ENCODE peak calls at places on chromosomes 2 and 18, in nine cellular contexts. G is brain microvascular endothelial cell, A is ovary, V is fibroblast of villous mesenchyme, S is neural progenitor cell, W is astrocyte, Q is fibroblast of pulmonary artery, Z is AG04449, U is adrenal gland. E is an unnamed sample.

GRCh38 chr2:12549641-12550040 is 167.1 kb upstream of the TRIB2 start:
- DNase-seq in G (peak), A (no peak), V (no peak), S (no peak), W (peak), Q (peak), Z (no peak), U (no peak), E (peak)

GRCh38 chr18:21389903-21390302 is 147.9 kb downstream of the GREB1L start:
- DNase-seq in G (no peak), A (no peak), V (no peak), S (no peak), W (no peak), Q (no peak), Z (no peak), U (no peak), E (no peak)

GRCh38 chr2:222398446-222398885 is 25.9 kb upstream of the SGPP2 start:
- DNase-seq in G (no peak), A (no peak), V (no peak), S (no peak), W (no peak), Q (peak), Z (no peak), U (no peak), E (peak)

GRCh38 chr2:160209457-160209856 is 9.4 kb upstream of the ITGB6 start:
- DNase-seq in G (peak), A (no peak), V (peak), S (no peak), W (peak), Q (peak), Z (peak), U (no peak), E (peak)

GRCh38 chr2:228016402-228016801 is 145.0 kb downstream of the DAW1 start:
- DNase-seq in G (no peak), A (no peak), V (no peak), S (no peak), W (no peak), Q (no peak), Z (no peak), U (no peak), E (no peak)

GRCh38 chr2:45986509-45986908 is 310.7 kb upstream of the EPAS1 start:
- DNase-seq in G (no peak), A (no peak), V (no peak), S (no peak), W (no peak), Q (no peak), Z (no peak), U (no peak), E (no peak)

GRCh38 chr18:74796928-74797576 is 199.4 kb downstream of the ZNF407 start:
- DNase-seq in G (no peak), A (no peak), V (peak), S (no peak), W (peak), Q (peak), Z (peak), U (no peak), E (peak)

GRCh38 chr18:59085126-59085794 is 54.4 kb upstream of the SEC11C start:
- DNase-seq in G (no peak), A (no peak), V (no peak), S (no peak), W (no peak), Q (no peak), Z (no peak), U (no peak), E (no peak)

GRCh38 chr2:240156026-240156390 is 15.6 kb upstream of the OTOS start:
- DNase-seq in G (no peak), A (no peak), V (no peak), S (peak), W (no peak), Q (no peak), Z (no peak), U (no peak), E (no peak)

GRCh38 chr2:30888841-30889407 is 81.7 kb upstream of the CAPN13 start:
- DNase-seq in G (no peak), A (no peak), V (no peak), S (no peak), W (no peak), Q (no peak), Z (no peak), U (no peak), E (no peak)

GRCh38 chr18:42271656-42272355 is 316.8 kb downstream of the PIK3C3 start:
- DNase-seq in G (no peak), A (no peak), V (no peak), S (no peak), W (no peak), Q (no peak), Z (no peak), U (no peak), E (no peak)

GRCh38 chr2:78251708-78252107 is 729.5 kb upstream of the LRRTM4 start:
- DNase-seq in G (no peak), A (no peak), V (no peak), S (no peak), W (no peak), Q (no peak), Z (no peak), U (no peak), E (no peak)

GRCh38 chr2:47558116-47559078 is 155.4 kb downstream of the MSH2 start:
- DNase-seq in G (no peak), A (peak), V (no peak), S (peak), W (peak), Q (no peak), Z (no peak), U (no peak), E (no peak)

GRCh38 chr2:198374375-198375072 is 570.1 kb downstream of the PLCL1 start:
- DNase-seq in G (peak), A (no peak), V (peak), S (peak), W (peak), Q (peak), Z (peak), U (peak), E (peak)
- TF ChIP-seq CTCF in G (peak), A (no peak), V (peak), S (peak), W (peak), Q (peak), Z (peak), U (peak), E (peak)

GRCh38 chr2:123894167-123894566 is 130.9 kb upstream of the CNTNAP5 start:
- DNase-seq in G (no peak), A (no peak), V (no peak), S (no peak), W (no peak), Q (no peak), Z (no peak), U (no peak), E (no peak)
- H3K4me3 ChIP-seq in G (no peak), A (no peak), V (no peak), S (no peak), W (no peak), Q (no peak), Z (no peak), U (no peak), E (no peak)

DNA sequence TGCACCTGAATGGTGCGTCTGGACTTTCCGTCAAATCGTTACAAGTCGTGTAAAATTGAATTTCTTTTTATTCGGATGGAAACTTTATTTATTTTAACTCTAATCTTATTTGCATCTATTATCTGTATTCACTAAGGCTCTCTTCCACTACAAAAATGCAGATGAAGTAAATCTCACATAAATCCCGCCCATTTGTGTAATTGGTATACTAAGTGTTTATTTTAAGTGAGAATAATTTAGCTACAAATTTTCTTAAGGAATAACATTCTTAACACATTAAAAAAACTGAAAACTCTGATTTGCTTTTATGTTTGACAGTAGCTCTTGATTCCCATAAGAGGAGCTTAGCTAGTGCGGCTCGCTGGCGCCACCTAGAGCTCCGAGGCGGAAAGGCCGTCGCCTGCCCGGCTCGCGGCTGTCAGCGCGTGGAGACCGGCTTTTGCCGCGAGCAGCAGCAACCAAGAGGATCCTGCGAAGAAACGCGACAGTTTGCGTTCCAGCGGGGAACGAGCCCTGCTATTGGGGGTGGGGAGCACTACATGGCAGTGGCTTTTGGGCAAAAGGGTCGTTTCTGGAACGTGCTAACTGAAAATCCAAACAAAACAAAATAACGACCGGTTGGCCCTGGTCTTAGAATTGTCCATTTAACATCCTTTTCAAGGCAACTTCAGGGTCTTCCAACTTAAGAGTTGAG is 6.7 kb downstream of the SP9 start:
- DNase-seq in G (peak), A (peak), V (peak), S (peak), W (peak), Q (peak), Z (no peak), U (peak), E (peak)
- TF ChIP-seq CTCF in G (peak), A (peak), V (peak), S (peak), W (peak), Q (peak), Z (peak), U (peak), E (peak)

DNA sequence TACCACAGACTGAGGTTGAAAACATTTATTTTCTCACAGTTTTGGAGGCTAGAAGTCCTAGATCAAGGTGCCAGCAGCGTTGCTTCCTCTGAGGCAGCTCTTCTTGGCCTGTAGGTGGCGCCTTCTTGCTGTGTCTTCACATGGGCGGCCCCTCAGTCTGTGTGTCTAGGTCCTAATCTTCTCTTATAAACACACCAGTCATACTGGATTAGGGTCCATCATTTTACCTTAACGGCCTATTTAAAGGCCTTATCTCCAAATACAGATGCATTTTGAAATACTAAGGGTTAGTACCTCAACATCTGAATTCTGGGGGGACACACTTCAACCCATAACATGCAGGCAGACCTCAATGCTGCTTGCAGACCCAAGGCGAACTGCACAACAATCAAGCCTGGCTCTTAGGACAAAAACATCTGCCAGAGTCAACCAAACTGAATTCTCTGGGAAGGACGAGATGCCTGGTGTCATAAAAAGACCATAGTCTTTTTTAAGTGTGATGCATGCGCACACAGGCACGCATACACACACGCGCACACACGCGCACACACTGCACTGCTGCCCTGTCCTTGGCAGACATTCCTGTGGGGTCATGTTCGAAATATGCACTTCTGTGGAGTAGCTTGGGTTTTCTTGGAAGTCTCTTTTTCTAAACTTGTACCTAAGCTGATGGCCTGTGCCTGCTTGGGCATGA is 4.3 kb upstream of the RMC1 start:
- DNase-seq in G (peak), A (peak), V (peak), S (peak), W (peak), Q (peak), Z (peak), U (peak), E (peak)
- H3K4me3 ChIP-seq in G (no peak), A (no peak), V (no peak), S (no peak), W (no peak), Q (no peak), Z (no peak), U (no peak), E (no peak)

DNA sequence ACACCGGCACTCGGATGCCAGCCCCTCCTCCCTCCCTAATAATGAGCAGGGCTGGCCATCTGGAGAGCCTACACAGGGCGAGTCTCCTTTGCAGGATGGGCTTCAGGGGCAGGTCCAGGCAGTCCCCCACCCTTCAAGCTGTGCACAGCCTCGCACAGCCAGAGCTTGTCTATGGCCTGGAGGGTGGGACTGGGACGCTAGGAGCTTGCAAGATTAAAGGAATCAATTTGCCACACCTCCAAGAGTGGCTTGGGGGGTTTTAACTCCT is 43.9 kb upstream of the OTOF start:
- DNase-seq in G (no peak), A (no peak), V (no peak), S (no peak), W (no peak), Q (no peak), Z (no peak), U (no peak), E (no peak)
- TF ChIP-seq CTCF in G (no peak), A (no peak), V (no peak), S (no peak), W (no peak), Q (no peak), Z (no peak), U (no peak), E (no peak)

E was measured in cardiac fibroblast.